ENCODE peak calls at places on chromosomes 4 and X, in nine cellular contexts. One of them, this sample, is unnamed.

GRCh38 chr4:137390141-137390540 is 142.2 kb downstream of the PCDH18 start:
- DNase-seq in tibial nerve: no peak
- DNase-seq in upper lobe of right lung: no peak
- DNase-seq in activated T-helper 1 cell treated with anti-CD3 and anti-CD28 coated beads, Interleukin-2, amount 50 U/mL, for 16 hours: no peak
- DNase-seq in HT1080: no peak
- DNase-seq in pancreas: no peak
- DNase-seq in GM10248: no peak
- DNase-seq in fibroblast of pulmonary artery: peak
- DNase-seq in heart left ventricle: no peak
- DNase-seq in this sample: no peak

GRCh38 chr4:78720994-78721677 is 55.0 kb upstream of the BMP2K start:
- DNase-seq in tibial nerve: no peak
- DNase-seq in upper lobe of right lung: no peak
- DNase-seq in activated T-helper 1 cell treated with anti-CD3 and anti-CD28 coated beads, Interleukin-2, amount 50 U/mL, for 16 hours: no peak
- DNase-seq in HT1080: no peak
- DNase-seq in pancreas: no peak
- DNase-seq in GM10248: peak
- DNase-seq in fibroblast of pulmonary artery: no peak
- DNase-seq in heart left ventricle: peak
- DNase-seq in this sample: no peak

GRCh38 chrX:140563893-140564292 is 59.0 kb upstream of the SOX3 start:
- DNase-seq in tibial nerve: no peak
- DNase-seq in upper lobe of right lung: no peak
- DNase-seq in activated T-helper 1 cell treated with anti-CD3 and anti-CD28 coated beads, Interleukin-2, amount 50 U/mL, for 16 hours: no peak
- DNase-seq in HT1080: no peak
- DNase-seq in pancreas: no peak
- DNase-seq in GM10248: no peak
- DNase-seq in fibroblast of pulmonary artery: no peak
- DNase-seq in heart left ventricle: no peak
- DNase-seq in this sample: no peak

GRCh38 chr4:140108243-140108642 is 45.7 kb downstream of the MAML3 start:
- DNase-seq in tibial nerve: no peak
- DNase-seq in upper lobe of right lung: no peak
- DNase-seq in activated T-helper 1 cell treated with anti-CD3 and anti-CD28 coated beads, Interleukin-2, amount 50 U/mL, for 16 hours: no peak
- DNase-seq in HT1080: no peak
- DNase-seq in pancreas: no peak
- DNase-seq in GM10248: no peak
- DNase-seq in fibroblast of pulmonary artery: no peak
- DNase-seq in heart left ventricle: no peak
- DNase-seq in this sample: no peak

GRCh38 chr4:165207431-165208321 is at the start of gene KLHL2:
- DNase-seq in tibial nerve: peak
- DNase-seq in upper lobe of right lung: peak
- DNase-seq in activated T-helper 1 cell treated with anti-CD3 and anti-CD28 coated beads, Interleukin-2, amount 50 U/mL, for 16 hours: peak
- DNase-seq in HT1080: peak
- DNase-seq in pancreas: peak
- DNase-seq in GM10248: peak
- DNase-seq in fibroblast of pulmonary artery: peak
- DNase-seq in heart left ventricle: peak
- DNase-seq in this sample: peak

GRCh38 chr4:184934184-184934583 is 84.1 kb upstream of the HELT start:
- DNase-seq in tibial nerve: no peak
- DNase-seq in upper lobe of right lung: no peak
- DNase-seq in activated T-helper 1 cell treated with anti-CD3 and anti-CD28 coated beads, Interleukin-2, amount 50 U/mL, for 16 hours: no peak
- DNase-seq in HT1080: no peak
- DNase-seq in pancreas: no peak
- DNase-seq in GM10248: no peak
- DNase-seq in fibroblast of pulmonary artery: no peak
- DNase-seq in heart left ventricle: no peak
- DNase-seq in this sample: no peak

GRCh38 chrX:49111846-49112245 is 11.7 kb downstream of the GPKOW start:
- DNase-seq in tibial nerve: no peak
- DNase-seq in upper lobe of right lung: no peak
- DNase-seq in activated T-helper 1 cell treated with anti-CD3 and anti-CD28 coated beads, Interleukin-2, amount 50 U/mL, for 16 hours: no peak
- DNase-seq in HT1080: no peak
- DNase-seq in pancreas: no peak
- DNase-seq in GM10248: no peak
- DNase-seq in fibroblast of pulmonary artery: no peak
- DNase-seq in heart left ventricle: no peak
- DNase-seq in this sample: no peak

GRCh38 chr4:3073158-3074077 is 920 bp downstream of the HTT-AS start:
- DNase-seq in tibial nerve: no peak
- DNase-seq in upper lobe of right lung: no peak
- DNase-seq in activated T-helper 1 cell treated with anti-CD3 and anti-CD28 coated beads, Interleukin-2, amount 50 U/mL, for 16 hours: no peak
- DNase-seq in HT1080: peak
- DNase-seq in pancreas: no peak
- DNase-seq in GM10248: no peak
- DNase-seq in fibroblast of pulmonary artery: no peak
- DNase-seq in heart left ventricle: no peak
- DNase-seq in this sample: no peak

GRCh38 chrX:16658284-16658683 is 8.3 kb downstream of the S100G start:
- DNase-seq in tibial nerve: no peak
- DNase-seq in upper lobe of right lung: no peak
- DNase-seq in activated T-helper 1 cell treated with anti-CD3 and anti-CD28 coated beads, Interleukin-2, amount 50 U/mL, for 16 hours: no peak
- DNase-seq in HT1080: peak
- DNase-seq in pancreas: no peak
- DNase-seq in GM10248: no peak
- DNase-seq in fibroblast of pulmonary artery: peak
- DNase-seq in heart left ventricle: no peak
- DNase-seq in this sample: no peak

This sample was measured in T-helper 9 cell.